ENCODE peak calls at places on chromosomes 2 and 18, in nine cellular contexts. U is adipocyte, M is endodermal cell, N is fibroblast of lung, E is neuronal stem cell, Q is IMR-90, G is kidney, Z is GM12878, R is DND-41. A is an unnamed sample.

GRCh38 chr2:140392824-140393223 is 1612.6 kb upstream of the NXPH2 start:
- DNase-seq in U (peak; percentile 14), M (no peak), N (no peak), E (no peak), Q (no peak), G (no peak), Z (no peak), R (no peak), A (no peak)

GRCh38 chr2:144510206-144510991 is 9.5 kb downstream of the ZEB2 start:
- DNase-seq in U (no peak), M (peak; percentile 83), N (peak; percentile 93), E (no peak), Q (peak; percentile 89), G (peak; percentile 51), Z (peak; percentile 19), R (no peak), A (no peak)

GRCh38 chr2:41194235-41194634 is 742.3 kb upstream of the SLC8A1 start:
- DNase-seq in U (peak; percentile 61), M (no peak), N (peak; percentile 76), E (no peak), Q (peak; percentile 1), G (peak; percentile 70), Z (no peak), R (no peak), A (no peak)

GRCh38 chr2:221844187-221844586 is 272.1 kb upstream of the EPHA4 start:
- DNase-seq in U (no peak), M (no peak), N (no peak), E (no peak), Q (no peak), G (no peak), Z (peak; percentile 23), R (no peak), A (no peak)

GRCh38 chr2:43402002-43402401 is 175.6 kb upstream of the ZFP36L2 start:
- DNase-seq in U (no peak), M (no peak), N (no peak), E (no peak), Q (no peak), G (no peak), Z (peak; percentile 97), R (no peak), A (peak; percentile 49)

GRCh38 chr18:48542513-48543181 is 3.8 kb downstream of the CTIF start:
- DNase-seq in U (peak; percentile 27), M (peak; percentile 86), N (no peak), E (no peak), Q (no peak), G (no peak), Z (no peak), R (no peak), A (no peak)

GRCh38 chr2:162926501-162926900 is 87.9 kb upstream of the KCNH7 start:
- DNase-seq in U (peak; percentile 30), M (no peak), N (peak; percentile 94), E (no peak), Q (no peak), G (no peak), Z (no peak), R (no peak), A (no peak)

GRCh38 chr2:39494784-39495251 is 57.7 kb upstream of the MAP4K3 start:
- DNase-seq in U (peak; percentile 85), M (peak; percentile 61), N (peak; percentile 99), E (no peak), Q (peak; percentile 98), G (no peak), Z (peak; percentile 66), R (no peak), A (peak; percentile 54)

GRCh38 chr2:109128466-109129355 is at the start of gene SH3RF3:
- DNase-seq in U (peak; percentile 64), M (peak; percentile 82), N (peak; percentile 69), E (peak; percentile 32), Q (peak; percentile 53), G (peak; percentile 89), Z (no peak), R (peak; percentile 43), A (no peak)

GRCh38 chr2:12083081-12083569 is 336.7 kb downstream of the LPIN1 start:
- DNase-seq in U (no peak), M (peak; percentile 59), N (no peak), E (no peak), Q (no peak), G (no peak), Z (no peak), R (no peak), A (peak; percentile 92)

GRCh38 chr18:9989481-9989880 is 75.7 kb downstream of the VAPA start:
- DNase-seq in U (no peak), M (no peak), N (no peak), E (no peak), Q (no peak), G (peak; percentile 78), Z (no peak), R (no peak), A (no peak)

GRCh38 chr2:112480540-112481049 is 1.4 kb upstream of the TTL start:
- DNase-seq in U (no peak), M (no peak), N (no peak), E (no peak), Q (no peak), G (no peak), Z (no peak), R (no peak), A (peak; percentile 68)

GRCh38 chr2:6986894-6987487 is 69.8 kb downstream of the RNF144A start:
- DNase-seq in U (no peak), M (no peak), N (peak; percentile 43), E (no peak), Q (no peak), G (no peak), Z (no peak), R (no peak), A (no peak)

GRCh38 chr2:189901664-189902063 is 117.4 kb downstream of the PMS1 start:
- DNase-seq in U (no peak), M (no peak), N (no peak), E (no peak), Q (no peak), G (no peak), Z (no peak), R (no peak), A (no peak)

GRCh38 chr2:240429872-240430491 is 5.5 kb upstream of the GPC1 start:
- DNase-seq in U (no peak), M (peak; percentile 46), N (no peak), E (no peak), Q (no peak), G (peak; percentile 58), Z (no peak), R (no peak), A (no peak)

GRCh38 chr2:5937865-5938565 is 245.8 kb downstream of the SOX11 start:
- DNase-seq in U (no peak), M (peak; percentile 80), N (peak; percentile 24), E (no peak), Q (no peak), G (no peak), Z (no peak), R (no peak), A (no peak)

GRCh38 chr2:105545731-105546622 is 147.1 kb upstream of the FHL2 start:
- DNase-seq in U (peak; percentile 85), M (peak; percentile 89), N (peak; percentile 44), E (peak; percentile 57), Q (peak; percentile 62), G (no peak), Z (no peak), R (peak; percentile 66), A (peak; percentile 78)

GRCh38 chr2:210452194-210452593 is 24.4 kb downstream of the LANCL1 start:
- DNase-seq in U (no peak), M (no peak), N (no peak), E (no peak), Q (no peak), G (no peak), Z (no peak), R (no peak), A (no peak)
- H3K4me1 ChIP-seq in U (no peaks in the 10 kb centered on the region), M (peaks cover 3% of the 10 kb centered on the region), N (no peaks in the 10 kb centered on the region), E (no peaks in the 10 kb centered on the region), Q (no peaks in the 10 kb centered on the region), G (no peaks in the 10 kb centered on the region), Z (no peaks in the 10 kb centered on the region), R (no peaks in the 10 kb centered on the region), A (peaks cover 15% of the 10 kb centered on the region)

DNA sequence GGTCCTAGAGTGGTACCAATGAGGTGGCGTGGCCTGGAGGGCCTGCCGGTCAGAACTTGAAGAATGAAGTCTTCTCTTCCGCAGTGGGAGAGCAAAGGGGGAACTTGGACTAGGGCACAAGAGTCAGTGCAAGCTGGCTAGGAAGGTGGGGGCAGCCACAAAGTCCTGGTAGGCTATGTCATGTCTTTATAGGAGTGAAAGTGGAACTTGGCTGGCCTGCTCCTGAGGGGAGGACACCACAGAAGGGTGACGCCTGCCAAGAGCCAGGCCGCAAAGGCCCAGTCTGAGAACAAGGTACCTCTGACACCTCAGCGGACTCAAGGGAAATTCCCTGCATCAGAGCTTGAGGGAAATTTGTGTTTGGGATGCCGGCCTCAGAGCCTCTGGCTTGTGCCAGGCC is 32.2 kb upstream of the MAP3K20 start:
- DNase-seq in U (no peak), M (no peak), N (no peak), E (no peak), Q (no peak), G (peak; percentile 71), Z (no peak), R (no peak), A (no peak)
- H3K9ac ChIP-seq in U (no peak overlapping the region), M (no peak overlapping the region), N (no peak overlapping the region), E (no peak overlapping the region), Q (no peak overlapping the region), G (no peak overlapping the region), Z (no peak overlapping the region), R (no peak overlapping the region), A (no peak overlapping the region)

GRCh38 chr18:54247488-54248175 is 21.7 kb upstream of the POLI start:
- DNase-seq in U (no peak), M (peak; percentile 51), N (no peak), E (no peak), Q (no peak), G (no peak), Z (no peak), R (no peak), A (no peak)
- H3K4me1 ChIP-seq in U (peaks cover 19% of the 10 kb centered on the region), M (peaks cover 7% of the 10 kb centered on the region), N (no peaks in the 10 kb centered on the region), E (peaks cover 13% of the 10 kb centered on the region), Q (no peaks in the 10 kb centered on the region), G (no peaks in the 10 kb centered on the region), Z (peaks cover 34% of the 10 kb centered on the region), R (peaks cover 12% of the 10 kb centered on the region), A (peaks cover 24% of the 10 kb centered on the region)

DNA sequence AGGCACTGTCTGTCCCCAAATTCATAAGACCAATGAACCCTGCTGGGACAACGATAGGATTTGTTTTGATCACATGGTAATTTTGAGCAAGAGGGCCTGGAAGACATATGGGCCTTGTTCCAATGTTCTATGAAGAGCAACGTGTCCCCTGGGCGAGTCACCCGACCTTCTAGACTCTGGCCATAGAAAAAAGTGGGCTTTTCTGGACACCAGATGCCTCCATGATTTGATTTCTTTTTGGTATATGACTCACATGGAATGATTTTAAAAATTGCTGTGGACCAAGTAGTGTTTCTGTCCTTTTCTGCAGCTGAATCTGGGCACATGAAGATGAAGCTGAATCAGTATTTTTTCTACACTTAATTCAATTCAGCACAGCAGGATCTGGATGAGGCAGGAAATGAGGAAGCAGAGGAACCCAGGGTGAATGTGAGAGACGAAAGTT is 104.9 kb downstream of the CDC42EP3 start:
- DNase-seq in U (peak; percentile 71), M (no peak), N (peak; percentile 80), E (no peak), Q (peak; percentile 95), G (peak; percentile 75), Z (no peak), R (no peak), A (peak; percentile 37)
- H3K9ac ChIP-seq in U (peak overlapping the region; percentile 71), M (no peak overlapping the region), N (no peak overlapping the region), E (no peak overlapping the region), Q (no peak overlapping the region), G (no peak overlapping the region), Z (no peak overlapping the region), R (no peak overlapping the region), A (no peak overlapping the region)